ENCODE peak calls at places on chromosome 12, in four cellular contexts. N is K562, S is HepG2, D is GM12878. Y is an unnamed sample.

GRCh38 chr12:53645191-53645590 is 19.0 kb upstream of the ATF7 start:
- DNase-seq in S (no peak), N (no peak), D (no peak), Y (no peak)

GRCh38 chr12:64701283-64701682 is 57.9 kb downstream of the GNS start:
- DNase-seq in D (no peak), N (no peak), S (no peak), Y (no peak)

GRCh38 chr12:115988629-115989563 is 288.6 kb downstream of the MED13L start:
- DNase-seq in S (no peak), N (no peak), D (no peak), Y (no peak)

GRCh38 chr12:40697566-40698257 is 5.5 kb downstream of the CNTN1 start:
- DNase-seq in S (no peak), D (no peak), N (no peak), Y (no peak)

GRCh38 chr12:99915251-99916082 is 69.3 kb downstream of the ANKS1B start:
- DNase-seq in S (no peak), N (no peak), D (no peak), Y (no peak)

GRCh38 chr12:115176741-115177400 is 492.9 kb upstream of the TBX3 start:
- DNase-seq in S (no peak), N (no peak), D (no peak), Y (no peak)

GRCh38 chr12:67449591-67450052 is 180.5 kb downstream of the CAND1 start:
- DNase-seq in D (peak), N (no peak), S (no peak), Y (no peak)

GRCh38 chr12:124380793-124381453 is 86.0 kb downstream of the RFLNA start:
- DNase-seq in N (no peak), S (no peak), D (no peak), Y (no peak)

GRCh38 chr12:57845478-57846284 is 848 bp downstream of the CTDSP2 start:
- DNase-seq in N (peak), S (peak), D (no peak), Y (peak)

GRCh38 chr12:56521209-56521589 is 421 bp upstream of the RBMS2 start:
- DNase-seq in S (no peak), N (no peak), D (no peak), Y (no peak)

GRCh38 chr12:91215940-91216454 is 33.4 kb upstream of the DCN start:
- DNase-seq in D (no peak), S (no peak), N (no peak), Y (no peak)

GRCh38 chr12:121580959-121581680 is at the start of gene KDM2B:
- DNase-seq in D (no peak), N (peak), S (peak), Y (peak)

GRCh38 chr12:6915023-6915788 is 826 bp downstream of the ENO2 start:
- DNase-seq in N (peak), S (no peak), D (no peak), Y (peak)

GRCh38 chr12:76863005-76863670 is 15.7 kb downstream of the CSRP2 start:
- DNase-seq in D (no peak), S (no peak), N (no peak), Y (no peak)

GRCh38 chr12:4909734-4910501 is at the start of gene KCNA1:
- DNase-seq in D (no peak), N (no peak), S (no peak), Y (peak)

GRCh38 chr12:58425481-58426392 is 484.4 kb downstream of the ATP23 start:
- DNase-seq in S (peak), D (peak), N (no peak), Y (peak)

GRCh38 chr12:6766651-6767300 is 613 bp downstream of the PTMS start:
- DNase-seq in D (no peak), N (peak), S (peak), Y (peak)

GRCh38 chr12:59040043-59040442 is 119.7 kb upstream of the LRIG3 start:
- DNase-seq in N (no peak), S (no peak), D (no peak), Y (no peak)

GRCh38 chr12:126891789-126892188 is 1375.2 kb upstream of the TMEM132C start:
- DNase-seq in S (no peak), N (peak), D (no peak), Y (peak)

DNA sequence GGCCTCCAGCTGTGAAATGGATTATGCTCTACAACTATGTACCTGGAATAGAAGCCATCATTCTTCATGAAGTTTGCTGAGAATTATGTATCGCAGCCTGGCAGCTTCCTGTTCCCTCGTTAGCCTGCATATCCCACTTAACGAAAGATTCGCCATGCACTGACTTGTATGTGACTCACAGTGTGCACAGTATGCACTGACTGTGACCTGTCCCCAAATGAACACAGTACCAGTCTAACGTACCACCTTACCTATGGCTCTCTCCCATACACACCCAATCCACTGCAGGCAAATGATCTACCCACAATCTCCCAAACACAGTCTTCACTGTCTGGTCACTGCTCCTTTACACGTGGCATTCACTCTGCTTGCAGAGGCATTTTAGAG is 163.5 kb upstream of the EEA1 start:
- DNase-seq in D (no peak), S (no peak), N (no peak), Y (no peak)
- TF ChIP-seq CREB1 in D (no peak), S (no peak), N (no peak), Y (no peak)

GRCh38 chr12:111171334-111171733 is 197.6 kb downstream of the PHETA1 start:
- DNase-seq in S (no peak), D (no peak), N (no peak), Y (no peak)

GRCh38 chr12:111171832-111172231 is 197.1 kb downstream of the PHETA1 start:
- DNase-seq in D (no peak), N (no peak), S (no peak), Y (no peak)

GRCh38 chr12:111169032-111169431 is 199.9 kb downstream of the PHETA1 start:
- DNase-seq in N (no peak), S (no peak), D (no peak), Y (no peak)

GRCh38 chr12:111168009-111168786 is 200.7 kb downstream of the PHETA1 start:
- DNase-seq in S (no peak), N (no peak), D (no peak), Y (no peak)

DNA sequence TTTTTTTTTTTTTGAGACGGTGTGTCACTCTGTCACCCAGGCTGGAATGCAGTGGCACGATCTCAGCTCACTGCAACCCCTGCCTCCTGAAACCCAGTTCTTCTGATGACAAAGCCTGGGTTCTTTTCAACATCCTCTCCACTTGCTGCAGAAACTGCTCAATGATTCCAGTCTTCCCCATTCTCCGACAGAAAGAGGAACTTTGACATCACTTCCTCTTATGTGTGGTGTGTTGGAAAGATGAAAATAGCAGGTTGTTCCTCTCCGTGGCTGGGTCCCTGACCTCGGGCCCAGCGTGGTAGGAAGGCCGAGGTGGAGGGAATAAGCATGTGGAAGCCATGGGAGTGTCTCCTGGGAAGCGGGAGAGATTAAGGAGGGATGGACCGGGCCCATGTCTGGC is 198.3 kb downstream of the PHETA1 start:
- DNase-seq in N (no peak), D (no peak), S (no peak), Y (no peak)
- TF ChIP-seq JUNB in N (no peak), D (no peak), S (no peak), Y (no peak)

GRCh38 chr12:26770239-26771070 is 62.5 kb downstream of the ITPR2 start:
- DNase-seq in N (no peak), D (no peak), S (peak), Y (no peak)
- TF ChIP-seq CREB1 in N (no peak), D (no peak), S (no peak), Y (no peak)

GRCh38 chr12:1305063-1305434 is 289.3 kb downstream of the FBXL14 start:
- DNase-seq in D (no peak), N (no peak), S (no peak), Y (no peak)
- TF ChIP-seq JUNB in D (no peak), N (no peak), S (no peak), Y (no peak)

Y was measured in GM23338.